ENCODE peak calls at places on chromosomes 3 and 15, in five cellular contexts. P is A549; E is cardiac fibroblast; B is fibroblast of the aortic adventitia; S is stimulated activated naive CD8-positive, alpha-beta T cell treated with anti-CD3 and anti-CD28 coated beads, Interleukin-15, amount 100 ng/mL, for 72 hours. N is an unnamed sample.

GRCh38 chr3:14118400-14119165 is 6.1 kb downstream of the CHCHD4 start:
- DNase-seq in P (no peak), E (peak), B (peak), S (no peak), N (no peak)

GRCh38 chr15:73678498-73678897 is 5.7 kb upstream of the CD276 start:
- DNase-seq in P (no peak), E (no peak), B (no peak), S (no peak), N (no peak)

GRCh38 chr3:159234306-159234705 is 432.5 kb downstream of the MFSD1 start:
- DNase-seq in P (no peak), E (peak), B (peak), S (no peak), N (no peak)

GRCh38 chr15:76293361-76293760 is 17.9 kb downstream of the ETFA start:
- DNase-seq in P (no peak), E (peak), B (peak), S (no peak), N (no peak)

GRCh38 chr3:115092220-115092791 is 54.8 kb downstream of the ZBTB20 start:
- DNase-seq in P (peak), E (peak), B (peak), S (peak), N (peak)

GRCh38 chr3:52846427-52846983 is 11.7 kb upstream of the MUSTN1 start:
- DNase-seq in P (no peak), E (no peak), B (no peak), S (no peak), N (no peak)

GRCh38 chr3:30689202-30689641 is 82.8 kb downstream of the TGFBR2 start:
- DNase-seq in P (peak), E (peak), B (peak), S (no peak), N (no peak)

GRCh38 chr3:98532275-98532637 is 478 bp downstream of the GPR15 start:
- DNase-seq in P (no peak), E (no peak), B (no peak), S (no peak), N (no peak)

GRCh38 chr3:134463676-134464611 is 21.8 kb downstream of the ANAPC13 start:
- DNase-seq in P (no peak), E (peak), B (peak), S (no peak), N (no peak)

GRCh38 chr3:3907023-3907422 is 107.8 kb downstream of the LRRN1 start:
- DNase-seq in P (no peak), E (no peak), B (no peak), S (no peak), N (no peak)

GRCh38 chr15:89128320-89129122 is 40.3 kb downstream of the ABHD2 start:
- DNase-seq in P (no peak), E (no peak), B (no peak), S (no peak), N (no peak)

GRCh38 chr3:186427627-186428026 is 65.6 kb upstream of the DGKG start:
- DNase-seq in P (no peak), E (peak), B (no peak), S (no peak), N (no peak)

GRCh38 chr15:77738441-77739437 is 106.0 kb upstream of the LINGO1 start:
- DNase-seq in P (no peak), E (no peak), B (no peak), S (no peak), N (no peak)

GRCh38 chr15:67794832-67795574 is 30.3 kb upstream of the SKOR1 start:
- DNase-seq in P (no peak), E (no peak), B (no peak), S (peak), N (no peak)

GRCh38 chr3:46400000-46400734 is 6.7 kb downstream of the CCR5AS start:
- DNase-seq in P (no peak), E (peak), B (peak), S (no peak), N (no peak)

GRCh38 chr3:42822828-42823227 is 13.6 kb downstream of the ACKR2 start:
- DNase-seq in P (no peak), E (no peak), B (no peak), S (no peak), N (no peak)

GRCh38 chr3:58082047-58082446 is 73.8 kb downstream of the FLNB start:
- DNase-seq in P (no peak), E (peak), B (peak), S (no peak), N (peak)

GRCh38 chr15:84982301-84982920 is 755 bp downstream of the PDE8A start:
- DNase-seq in P (no peak), E (peak), B (peak), S (peak), N (peak)